ENCODE peak calls at places on chromosomes 1 and 21, in eight cellular contexts. F is neural progenitor cell, U is fibroblast of lung, W is A549, R is Caco-2, Z is NB4, P is fibroblast of mammary gland, I is cardiac fibroblast. L is an unnamed sample.

GRCh38 chr1:161048949-161049722 is 3.4 kb upstream of the USF1 start:
- DNase-seq in F (no peak), U (no peak), W (no peak), R (no peak), Z (no peak), P (no peak), I (no peak), L (no peak)

GRCh38 chr1:200866521-200866920 is 6.3 kb upstream of the GPR25 start:
- DNase-seq in F (no peak), U (peak; percentile 23), W (no peak), R (no peak), Z (no peak), P (peak; percentile 28), I (peak; percentile 14), L (no peak)

GRCh38 chr1:61053712-61054608 is 28.4 kb upstream of the NFIA start:
- DNase-seq in F (peak; percentile 49), U (no peak), W (no peak), R (no peak), Z (peak; percentile 22), P (no peak), I (no peak), L (no peak)

GRCh38 chr1:150881331-150882070 is 5.1 kb upstream of the ARNT start:
- DNase-seq in F (no peak), U (peak; percentile 90), W (peak; percentile 20), R (no peak), Z (peak; percentile 82), P (peak; percentile 99), I (peak; percentile 98), L (peak; percentile 98)

GRCh38 chr21:35840197-35840799 is 220.0 kb downstream of the SETD4 start:
- DNase-seq in F (peak; percentile 81), U (peak; percentile 80), W (peak; percentile 72), R (peak; percentile 54), Z (peak; percentile 83), P (peak; percentile 93), I (peak; percentile 94), L (peak; percentile 90)

GRCh38 chr1:32246888-32247273 is at the start of gene FAM167B:
- DNase-seq in F (no peak), U (peak; percentile 72), W (no peak), R (no peak), Z (no peak), P (peak; percentile 82), I (peak; percentile 80), L (peak; percentile 94)

GRCh38 chr1:86207323-86207722 is 50.8 kb upstream of the COL24A1 start:
- DNase-seq in F (peak; percentile 18), U (peak; percentile 98), W (peak; percentile 4), R (no peak), Z (no peak), P (peak; percentile 88), I (peak; percentile 95), L (peak; percentile 84)

GRCh38 chr1:52142220-52143153 is 598 bp downstream of the ZFYVE9 start:
- DNase-seq in F (peak; percentile 70), U (peak; percentile 63), W (peak; percentile 54), R (peak; percentile 47), Z (peak; percentile 74), P (peak; percentile 43), I (peak; percentile 69), L (peak; percentile 58)

GRCh38 chr1:116915182-116915611 is 5.5 kb downstream of the PTGFRN start:
- DNase-seq in F (no peak), U (peak; percentile 84), W (no peak), R (no peak), Z (no peak), P (no peak), I (no peak), L (peak; percentile 32)

GRCh38 chr1:19483261-19483660 is 2.1 kb downstream of the CAPZB start:
- DNase-seq in F (no peak), U (no peak), W (no peak), R (no peak), Z (no peak), P (no peak), I (no peak), L (no peak)

GRCh38 chr1:147676306-147677085 is 6.2 kb upstream of the ACP6 start:
- DNase-seq in F (no peak), U (peak; percentile 80), W (peak; percentile 54), R (no peak), Z (peak; percentile 21), P (peak; percentile 71), I (peak; percentile 86), L (peak; percentile 53)

GRCh38 chr21:31987696-31988095 is 114.9 kb downstream of the HUNK start:
- DNase-seq in F (no peak), U (no peak), W (no peak), R (no peak), Z (no peak), P (no peak), I (no peak), L (no peak)

GRCh38 chr1:180248731-180249681 is 18.9 kb downstream of the LHX4 start:
- DNase-seq in F (peak; percentile 72), U (no peak), W (no peak), R (peak; percentile 48), Z (peak; percentile 44), P (no peak), I (no peak), L (no peak)

GRCh38 chr1:27574001-27574781 is 29.8 kb downstream of the AHDC1 start:
- DNase-seq in F (no peak), U (no peak), W (no peak), R (no peak), Z (no peak), P (no peak), I (no peak), L (no peak)

GRCh38 chr1:27577504-27578188 is 26.3 kb downstream of the AHDC1 start:
- DNase-seq in F (no peak), U (no peak), W (no peak), R (no peak), Z (no peak), P (no peak), I (no peak), L (no peak)

GRCh38 chr1:27576846-27577245 is 27.1 kb downstream of the AHDC1 start:
- DNase-seq in F (no peak), U (no peak), W (no peak), R (no peak), Z (no peak), P (no peak), I (no peak), L (no peak)

GRCh38 chr1:27574871-27575831 is 28.8 kb downstream of the AHDC1 start:
- DNase-seq in F (peak; percentile 94), U (peak; percentile 89), W (peak; percentile 65), R (peak; percentile 86), Z (no peak), P (peak; percentile 75), I (peak; percentile 86), L (peak; percentile 87)

GRCh38 chr1:27575861-27576331 is 28.0 kb downstream of the AHDC1 start:
- DNase-seq in F (peak; percentile 83), U (peak; percentile 55), W (peak; percentile 51), R (peak; percentile 87), Z (no peak), P (no peak), I (peak; percentile 34), L (no peak)
- H3K4me3 ChIP-seq in F (peak overlapping the region; percentile 43), U (peak overlapping the region; percentile 46), W (peak overlapping the region; percentile 75), R (peak overlapping the region; percentile 53), Z (no peak overlapping the region), P (peak overlapping the region; percentile 33), I (peak overlapping the region; percentile 26), L (peak overlapping the region; percentile 48)

DNA sequence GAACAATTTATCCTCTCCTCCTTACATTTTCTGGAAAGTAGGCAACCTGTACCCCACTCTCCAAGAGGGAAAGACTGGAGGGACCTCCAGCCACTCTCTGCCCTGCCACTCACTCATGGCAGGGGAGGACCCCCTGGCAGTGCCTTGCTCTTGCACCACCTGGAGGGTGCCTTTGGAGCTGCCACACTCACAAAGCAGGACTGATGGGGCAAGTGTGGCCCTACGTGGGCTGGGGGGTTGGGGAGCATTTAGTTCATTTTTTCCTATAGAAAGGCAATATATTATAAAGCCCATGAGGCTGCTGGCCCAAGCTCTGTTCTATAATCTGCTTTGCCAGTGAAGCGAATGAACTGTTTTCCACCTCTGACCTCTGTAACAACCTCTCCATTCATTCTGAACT is 50.3 kb downstream of the GPR161 start:
- DNase-seq in F (no peak), U (no peak), W (no peak), R (no peak), Z (no peak), P (no peak), I (no peak), L (no peak)
- TF ChIP-seq CTCF in F (no peak), U (no peak), W (no peak), R (no peak), Z (no peak), P (no peak), I (no peak), L (no peak)

GRCh38 chr1:30718636-30719405 is 4.6 kb downstream of the MATN1 start:
- DNase-seq in F (peak; percentile 90), U (peak; percentile 98), W (peak; percentile 94), R (peak; percentile 90), Z (peak; percentile 94), P (peak; percentile 97), I (peak; percentile 97), L (peak; percentile 99)

GRCh38 chr1:30718091-30718635 is 5.2 kb downstream of the MATN1 start:
- DNase-seq in F (peak; percentile 98), U (peak; percentile 94), W (peak; percentile 95), R (peak; percentile 93), Z (peak; percentile 94), P (peak; percentile 95), I (peak; percentile 97), L (peak; percentile 97)

GRCh38 chr1:30721311-30722174 is 1.8 kb downstream of the MATN1 start:
- DNase-seq in F (no peak), U (no peak), W (no peak), R (no peak), Z (no peak), P (no peak), I (no peak), L (no peak)

GRCh38 chr1:30720271-30721223 is 2.8 kb downstream of the MATN1 start:
- DNase-seq in F (no peak), U (no peak), W (no peak), R (no peak), Z (no peak), P (no peak), I (no peak), L (no peak)

DNA sequence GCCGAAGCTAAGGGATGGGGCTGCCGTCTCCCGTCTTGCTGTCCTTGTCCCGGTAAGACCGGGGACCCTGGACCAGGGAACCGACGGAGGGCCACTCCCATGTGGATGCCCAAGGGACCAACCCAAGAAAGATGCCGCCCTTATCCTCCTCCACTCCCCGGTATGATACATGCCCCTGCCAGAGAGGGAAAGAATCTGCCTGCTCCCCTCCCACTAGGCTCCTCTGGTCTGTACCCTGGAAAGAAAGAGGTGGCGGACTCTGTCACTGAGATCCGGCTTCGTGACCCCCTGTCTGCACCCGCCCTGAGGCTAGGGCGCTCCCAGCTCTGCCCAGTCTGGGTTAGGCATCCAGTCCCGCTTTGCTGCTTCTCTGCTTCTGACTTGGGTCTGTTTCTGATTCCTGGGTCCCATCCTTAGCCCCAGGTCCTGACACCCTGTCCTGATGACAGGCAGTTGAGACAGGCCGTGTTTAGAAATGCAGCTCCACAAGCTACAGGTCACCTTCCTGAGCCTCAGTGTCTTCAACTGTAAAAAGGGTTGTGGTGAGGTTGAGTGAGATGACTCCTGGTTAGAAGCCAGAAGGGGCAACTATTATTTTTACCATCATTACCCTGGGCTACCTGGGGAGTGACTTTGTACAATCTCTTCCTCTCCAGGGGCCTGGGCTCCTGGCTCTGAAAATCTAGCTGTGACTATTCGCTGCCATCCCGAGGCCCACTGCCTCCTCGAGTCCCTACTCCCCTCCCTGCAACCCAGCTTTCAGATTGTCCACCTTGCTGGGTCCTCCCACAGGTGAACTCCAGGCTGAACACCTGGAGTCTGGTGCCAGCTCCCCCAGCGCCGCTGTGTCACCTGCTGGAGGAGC is 3.7 kb downstream of the MATN1 start:
- DNase-seq in F (no peak), U (peak; percentile 40), W (peak; percentile 69), R (no peak), Z (peak; percentile 80), P (peak; percentile 49), I (peak; percentile 63), L (peak; percentile 48)
- H3K4me3 ChIP-seq in F (no peak overlapping the region), U (peak overlapping the region; percentile 64), W (peak overlapping the region; percentile 62), R (peak overlapping the region; percentile 75), Z (no peak overlapping the region), P (no peak overlapping the region), I (peak overlapping the region; percentile 62), L (peak overlapping the region; percentile 65)

GRCh38 chr1:45411510-45411899 is 71.3 kb upstream of the MUTYH start:
- DNase-seq in F (peak; percentile 2), U (no peak), W (no peak), R (no peak), Z (no peak), P (no peak), I (no peak), L (no peak)
- TF ChIP-seq CTCF in F (no peak), U (no peak), W (no peak), R (no peak), Z (no peak), P (no peak), I (no peak), L (no peak)